ENCODE peak calls at places on chromosomes 3 and 15, in four cellular contexts. N is H9, S is fibroblast of lung, E is IMR-90. P is an unnamed sample. For H3K4me1, the result is how much of the 10 kb centered on the place peaks cover.

GRCh38 chr3:45362768-45363167 is 25.6 kb upstream of the LARS2 start:
- DNase-seq in N (no peak), S (peak), E (peak), P (no peak)

GRCh38 chr3:28972921-28973320 is 307.9 kb upstream of the RBMS3 start:
- DNase-seq in N (no peak), S (peak), E (no peak), P (no peak)

GRCh38 chr3:177460100-177460499 is 262.8 kb upstream of the TBL1XR1 start:
- DNase-seq in N (no peak), S (no peak), E (no peak), P (no peak)

GRCh38 chr3:177538064-177538742 is 340.9 kb upstream of the TBL1XR1 start:
- DNase-seq in N (no peak), S (peak), E (peak), P (no peak)

GRCh38 chr3:137972401-137972800 is 37.6 kb upstream of the CLDN18 start:
- DNase-seq in N (no peak), S (no peak), E (no peak), P (no peak)

GRCh38 chr3:51942603-51943450 is 664 bp downstream of the PARP3 start:
- DNase-seq in N (peak), S (peak), E (peak), P (peak)

GRCh38 chr3:86180696-86181095 is 810.3 kb downstream of the VGLL3 start:
- DNase-seq in N (no peak), S (no peak), E (no peak), P (no peak)

GRCh38 chr3:29757054-29757777 is 476.3 kb downstream of the RBMS3 start:
- DNase-seq in N (no peak), S (no peak), E (peak), P (no peak)

GRCh38 chr3:127604546-127605165 is 6.4 kb downstream of the MCM2 start:
- DNase-seq in N (no peak), S (no peak), E (no peak), P (no peak)

GRCh38 chr3:12486916-12487315 is 2.6 kb downstream of the TSEN2 start:
- DNase-seq in N (no peak), S (no peak), E (no peak), P (no peak)

GRCh38 chr3:139780603-139781002 is 102.8 kb upstream of the NMNAT3 start:
- DNase-seq in N (no peak), S (no peak), E (no peak), P (no peak)

GRCh38 chr15:79031201-79031600 is 59.4 kb downstream of the RASGRF1 start:
- DNase-seq in N (no peak), S (no peak), E (no peak), P (no peak)

GRCh38 chr3:58266577-58266976 is 29.0 kb downstream of the ABHD6 start:
- DNase-seq in N (no peak), S (peak), E (no peak), P (no peak)

GRCh38 chr3:141250828-141251227 is 19.2 kb downstream of the PXYLP1 start:
- DNase-seq in N (no peak), S (no peak), E (peak), P (no peak)

GRCh38 chr15:79451361-79451999 is 19.3 kb downstream of the MINAR1 start:
- DNase-seq in N (peak), S (no peak), E (no peak), P (no peak)

DNA sequence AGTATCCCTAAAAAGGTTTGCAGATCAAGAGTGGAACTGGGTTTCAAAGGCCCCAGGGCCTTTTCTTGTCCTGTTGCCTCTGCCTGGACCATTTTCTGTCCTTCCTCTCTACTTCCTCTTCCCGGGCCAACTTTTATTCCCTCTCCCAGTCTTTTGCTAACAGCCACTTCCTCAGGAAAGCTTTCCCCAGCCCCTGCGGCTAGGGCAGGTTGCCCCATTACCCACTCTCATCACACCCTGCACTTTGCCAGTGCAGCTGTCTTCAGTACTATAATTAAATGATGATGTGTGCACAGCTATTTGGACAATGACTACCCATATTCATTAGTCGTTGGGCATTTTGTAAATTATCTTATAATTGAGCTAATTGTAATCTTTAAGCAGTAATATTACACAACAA is 150.5 kb upstream of the THBS1 start:
- DNase-seq in N (no peak), S (no peak), E (no peak), P (no peak)
- H2AFZ ChIP-seq in N (no peak), S (no peak), E (no peak), P (no peak)

DNA sequence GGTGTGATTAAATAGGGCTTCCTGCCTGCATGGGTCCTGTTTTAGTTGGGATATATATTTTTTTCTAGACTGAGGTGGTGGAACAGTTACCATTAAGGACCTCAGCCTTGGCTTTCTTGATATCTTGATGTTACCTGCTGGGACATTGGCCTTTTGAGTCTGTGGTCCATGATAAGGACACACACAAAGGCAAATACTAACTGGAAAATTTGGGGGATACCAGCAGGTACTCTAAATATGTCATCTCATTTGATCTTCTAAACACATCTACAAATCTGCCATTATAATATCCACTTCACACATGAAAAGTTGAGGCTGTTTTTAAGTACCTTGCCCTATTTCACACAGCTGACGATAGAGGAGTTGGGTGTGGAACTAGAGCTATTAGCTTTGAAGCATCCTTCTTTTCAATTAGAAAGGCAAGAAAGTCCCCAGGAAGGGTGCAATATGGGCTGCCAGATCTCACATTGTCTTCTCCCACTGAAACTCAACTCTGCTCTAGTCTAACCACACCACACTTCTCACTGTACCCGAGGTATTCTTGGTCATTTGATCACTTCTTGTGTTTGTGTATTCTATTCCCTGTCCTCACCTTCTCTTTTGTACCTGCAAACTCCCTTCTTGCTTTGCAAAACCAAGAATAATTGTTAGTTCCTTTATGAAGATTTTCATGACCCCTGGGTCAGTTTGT is 288.3 kb upstream of the ICE2 start:
- DNase-seq in N (no peak), S (no peak), E (no peak), P (no peak)
- H3K4me1 ChIP-seq in N (under half), S (under half), E (under half), P (under half)

DNA sequence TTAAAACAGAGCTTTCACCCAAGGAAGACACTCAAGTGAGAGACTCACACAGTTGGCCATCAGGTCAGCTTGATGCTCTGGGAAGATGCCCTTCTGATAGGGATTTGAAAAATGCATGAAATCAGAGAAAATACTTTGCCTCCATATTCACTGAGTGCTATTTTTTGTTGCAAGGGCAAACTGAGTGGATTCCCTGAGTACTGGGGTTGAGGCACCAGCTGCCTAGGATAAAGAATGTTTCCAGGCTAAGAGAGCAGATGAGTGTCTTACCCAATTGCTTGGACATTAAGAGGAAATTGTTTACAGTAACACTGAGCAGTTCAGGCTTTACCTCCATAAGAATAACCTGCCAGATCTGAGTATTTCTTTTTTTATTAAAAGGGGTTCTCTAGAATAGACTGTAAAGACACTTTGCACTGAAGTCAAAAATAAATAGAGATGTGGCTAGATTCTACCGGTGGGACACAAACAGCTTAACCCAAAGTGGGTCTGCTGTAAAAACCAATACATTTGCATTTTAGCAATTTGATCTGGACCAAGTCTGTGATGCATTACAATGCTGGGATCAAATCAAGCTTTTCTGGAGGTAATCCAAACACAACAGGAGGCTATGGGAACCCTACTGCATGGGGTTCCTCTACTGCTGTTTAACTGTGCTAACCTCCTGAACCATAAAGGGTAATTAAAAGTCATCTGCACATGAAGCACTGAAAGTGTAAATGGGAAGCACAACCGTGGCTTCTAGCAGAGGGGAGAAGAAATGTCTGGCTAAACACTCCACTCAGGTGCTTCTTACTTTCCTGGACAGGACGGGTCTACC is 238.8 kb upstream of the WNT5A start:
- DNase-seq in N (no peak), S (no peak), E (peak), P (no peak)
- H2AFZ ChIP-seq in N (no peak), S (no peak), E (no peak), P (no peak)

DNA sequence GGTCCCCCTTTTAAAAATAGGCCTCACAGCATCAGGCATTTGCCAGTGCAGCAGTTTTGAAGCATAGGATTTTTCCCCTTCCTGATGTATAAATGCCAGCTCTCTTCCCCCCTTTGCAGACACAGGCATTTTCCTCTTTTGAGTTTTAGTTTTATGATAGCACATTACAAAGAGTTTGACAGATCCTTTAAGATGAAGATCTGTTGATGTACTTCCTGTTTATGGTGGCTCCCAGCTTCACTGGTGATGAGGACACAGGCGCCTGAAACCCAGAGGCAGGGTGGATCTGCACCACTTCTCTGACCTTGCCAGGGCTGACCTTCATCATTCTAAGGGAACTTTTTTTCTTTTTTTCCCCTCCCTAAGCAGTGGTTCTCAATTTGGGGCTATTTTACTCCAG is 243.4 kb downstream of the PTPRG start:
- DNase-seq in N (no peak), S (no peak), E (no peak), P (no peak)
- H3K4me1 ChIP-seq in N (under half), S (under half), E (under half), P (under half)

P was measured in PC-9.